ENCODE peak calls at places on chromosomes 5 and 9, in nine cellular contexts. B is HCT116, G is NB4, J is astrocyte of the spinal cord, W is AG04450, M is pancreas, U is epithelial cell of esophagus, N is ovary, H is upper lobe of right lung. F is an unnamed sample.

GRCh38 chr5:151138114-151138513 is 19.5 kb downstream of the ANXA6 start:
- DNase-seq in B (no peak), G (no peak), J (no peak), W (no peak), M (no peak), U (no peak), N (no peak), H (no peak), F (no peak)

GRCh38 chr9:39588056-39588814 is 232.8 kb downstream of the SPATA31A1 start:
- DNase-seq in B (no peak), G (no peak), J (no peak), W (no peak), M (no peak), U (no peak), N (no peak), H (no peak), F (no peak)

GRCh38 chr5:37565067-37565670 is 186.1 kb downstream of the WDR70 start:
- DNase-seq in B (no peak), G (no peak), J (peak; percentile 4), W (no peak), M (no peak), U (no peak), N (no peak), H (no peak), F (no peak)

GRCh38 chr5:115543931-115544370 is 624 bp downstream of the FEM1C start:
- DNase-seq in B (no peak), G (peak; percentile 76), J (peak; percentile 67), W (no peak), M (peak; percentile 31), U (peak; percentile 61), N (peak; percentile 39), H (no peak), F (peak; percentile 54)

GRCh38 chr5:172695431-172696054 is 54.5 kb downstream of the NEURL1B start:
- DNase-seq in B (no peak), G (no peak), J (no peak), W (no peak), M (no peak), U (no peak), N (no peak), H (no peak), F (no peak)

GRCh38 chr9:16030513-16031185 is 477.8 kb downstream of the CCDC171 start:
- DNase-seq in B (peak; percentile 84), G (peak; percentile 96), J (peak; percentile 98), W (peak; percentile 60), M (no peak), U (peak; percentile 72), N (no peak), H (no peak), F (peak; percentile 77)

GRCh38 chr5:53482717-53483638 is 2.5 kb downstream of the FST start:
- DNase-seq in B (no peak), G (peak; percentile 52), J (peak; percentile 29), W (no peak), M (no peak), U (peak; percentile 60), N (no peak), H (peak; percentile 74), F (peak; percentile 31)

GRCh38 chr5:176658817-176659216 is 11.5 kb downstream of the TSPAN17 start:
- DNase-seq in B (no peak), G (no peak), J (peak; percentile 44), W (no peak), M (no peak), U (no peak), N (peak; percentile 27), H (no peak), F (no peak)

GRCh38 chr9:127927457-127928231 is 2.9 kb downstream of the PIP5KL1 start:
- DNase-seq in B (peak; percentile 77), G (no peak), J (no peak), W (no peak), M (peak; percentile 71), U (peak; percentile 86), N (no peak), H (peak; percentile 90), F (no peak)

GRCh38 chr9:33135086-33135958 is 31.8 kb downstream of the B4GALT1 start:
- DNase-seq in B (no peak), G (peak; percentile 36), J (no peak), W (no peak), M (no peak), U (no peak), N (peak; percentile 80), H (no peak), F (no peak)

GRCh38 chr5:174724484-174725260 is at the start of gene MSX2:
- DNase-seq in B (peak; percentile 80), G (no peak), J (peak; percentile 90), W (peak; percentile 64), M (peak; percentile 86), U (peak; percentile 40), N (peak; percentile 41), H (peak; percentile 93), F (peak; percentile 86)

GRCh38 chr5:170337055-170337454 is 39.5 kb upstream of the LCP2 start:
- DNase-seq in B (no peak), G (peak; percentile 33), J (no peak), W (no peak), M (no peak), U (no peak), N (no peak), H (no peak), F (no peak)

GRCh38 chr9:76379494-76379893 is 14.7 kb downstream of the RFK start:
- DNase-seq in B (no peak), G (no peak), J (no peak), W (no peak), M (peak; percentile 67), U (peak; percentile 97), N (no peak), H (no peak), F (no peak)

DNA sequence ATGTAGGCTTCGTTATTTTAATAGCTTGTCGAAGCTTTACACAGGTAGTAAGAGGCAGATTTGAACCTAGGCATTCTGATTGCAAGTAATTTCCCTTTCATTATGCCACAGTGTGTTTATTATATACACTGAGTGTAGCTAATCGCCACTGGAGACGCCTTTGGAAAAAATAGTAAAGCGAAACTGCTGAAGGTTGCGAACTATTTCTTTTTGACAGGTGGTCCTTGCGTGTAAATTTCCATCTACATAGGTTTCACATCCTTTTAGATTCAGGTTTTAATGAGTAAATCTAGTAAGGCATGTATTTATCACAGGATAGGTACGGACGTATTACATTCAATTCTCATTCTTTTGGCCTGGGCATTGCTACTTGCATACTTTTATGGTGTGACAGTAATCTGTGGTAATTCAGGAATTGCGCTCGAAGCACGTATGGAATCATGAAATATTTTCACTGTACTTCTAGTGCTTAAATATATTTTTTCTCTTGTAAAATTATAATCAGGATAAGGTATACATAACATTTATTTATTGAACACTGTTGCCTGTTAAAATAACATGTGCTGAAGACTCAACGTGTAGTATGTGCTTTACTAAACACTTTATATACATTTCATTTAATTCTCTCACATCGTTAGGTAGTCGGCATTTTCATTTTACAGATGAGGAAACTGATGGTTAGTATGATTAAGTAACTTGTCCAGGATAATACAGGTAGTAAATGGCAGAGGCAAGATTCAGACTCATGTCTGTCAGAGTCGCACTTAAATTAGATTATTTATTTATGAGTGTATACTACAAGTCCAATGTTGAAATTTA is 1.8 kb downstream of the MARCHF6 start:
- DNase-seq in B (no peak), G (peak; percentile 44), J (peak; percentile 44), W (no peak), M (no peak), U (peak; percentile 40), N (no peak), H (no peak), F (peak; percentile 35)
- H3K4me3 ChIP-seq in B (peak overlapping the region; percentile 85), G (peak overlapping the region; percentile 95), J (peak overlapping the region; percentile 80), W (peak overlapping the region; percentile 82), M (peak overlapping the region; percentile 91), U (peak overlapping the region; percentile 78), N (peak overlapping the region; percentile 57), H (peak overlapping the region; percentile 79), F (peak overlapping the region; percentile 77)

DNA sequence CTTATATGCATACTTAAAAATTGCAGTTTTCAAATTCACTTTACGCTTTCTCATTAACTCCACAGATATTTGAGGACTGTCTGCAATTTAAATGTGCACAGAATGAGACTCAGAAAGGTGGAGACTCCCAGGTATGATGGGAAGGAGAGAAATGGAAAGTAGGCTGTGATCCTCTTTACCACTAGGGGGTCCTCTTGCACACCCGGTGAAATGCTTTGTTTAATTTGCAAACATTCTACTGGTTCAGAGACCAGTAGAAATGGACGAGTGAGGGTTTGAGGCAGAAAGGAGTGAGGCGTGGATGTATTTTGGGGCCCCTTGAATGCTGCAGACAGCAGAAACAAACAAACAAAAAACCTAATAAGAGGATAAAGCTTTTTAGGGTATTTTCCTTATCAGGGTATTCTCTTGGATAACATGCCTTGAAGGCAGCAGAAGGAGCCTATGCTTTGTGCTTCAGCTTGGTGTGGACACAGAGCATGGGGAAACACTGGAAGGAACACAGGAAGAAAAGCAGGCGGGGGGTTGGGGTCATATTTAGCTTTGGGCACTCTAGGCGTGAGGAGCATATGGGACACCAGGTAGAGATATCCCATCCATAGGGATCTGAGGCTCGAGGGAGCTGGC is 410.1 kb downstream of the DMRT2 start:
- DNase-seq in B (no peak), G (peak; percentile 51), J (no peak), W (no peak), M (no peak), U (peak; percentile 61), N (no peak), H (no peak), F (no peak)
- TF ChIP-seq CTCF in B (peak; percentile 26), G (peak; percentile 98), J (peak; percentile 27), W (no peak), M (peak; percentile 45), U (peak; percentile 88), N (no peak), H (peak; percentile 45), F (peak; percentile 8)

GRCh38 chr9:136712690-136713554 is 550 bp downstream of the DIPK1B start:
- DNase-seq in B (no peak), G (no peak), J (no peak), W (no peak), M (no peak), U (no peak), N (no peak), H (no peak), F (no peak)
- H3K4me3 ChIP-seq in B (peak overlapping the region; percentile 64), G (peak overlapping the region; percentile 51), J (peak overlapping the region; percentile 29), W (peak overlapping the region; percentile 44), M (peak overlapping the region; percentile 57), U (peak overlapping the region; percentile 15), N (peak overlapping the region; percentile 51), H (peak overlapping the region; percentile 44), F (peak overlapping the region; percentile 64)

GRCh38 chr5:1131726-1132125 is 19.9 kb upstream of the SLC12A7 start:
- DNase-seq in B (no peak), G (no peak), J (no peak), W (no peak), M (no peak), U (no peak), N (no peak), H (no peak), F (no peak)
- TF ChIP-seq CTCF in B (no peak), G (no peak), J (no peak), W (no peak), M (no peak), U (no peak), N (no peak), H (no peak), F (no peak)

GRCh38 chr5:63959177-63959982 is 2.9 kb downstream of the HTR1A start:
- DNase-seq in B (no peak), G (no peak), J (no peak), W (no peak), M (peak; percentile 40), U (peak; percentile 75), N (peak; percentile 40), H (peak; percentile 65), F (no peak)
- H3K4me3 ChIP-seq in B (no peak overlapping the region), G (no peak overlapping the region), J (no peak overlapping the region), W (no peak overlapping the region), M (peak overlapping the region; percentile 13), U (no peak overlapping the region), N (no peak overlapping the region), H (no peak overlapping the region), F (no peak overlapping the region)

F was measured in fibroblast of pulmonary artery.